ENCODE peak calls at places on chromosomes 3 and 15, in nine cellular contexts. O is caudate nucleus; G is EH; V is activated CD8-positive, alpha-beta memory T cell treated with anti-CD3 and anti-CD28 coated beads, Interleukin-2, amount 50 U/mL, for 48 hours; P is islet precursor cell; N is AG10803; L is HS-27A; H is T-cell; Q is H7. I is an unnamed sample.

GRCh38 chr3:12831582-12831866 is 9.8 kb downstream of the RPL32 start:
- DNase-seq in L (no peak), Q (no peak), P (peak; percentile 46), O (no peak), G (no peak), N (no peak), H (no peak), V (no peak), I (no peak)

GRCh38 chr3:29693863-29694262 is 413.0 kb downstream of the RBMS3 start:
- DNase-seq in V (no peak), L (peak; percentile 97), G (peak; percentile 91), Q (peak; percentile 58), P (peak; percentile 93), O (no peak), H (no peak), N (peak; percentile 99), I (no peak)

GRCh38 chr3:20622304-20622703 is 436.3 kb upstream of the SGO1 start:
- DNase-seq in O (no peak), H (no peak), Q (no peak), N (peak; percentile 98), L (peak; percentile 94), V (no peak), P (no peak), G (peak; percentile 98), I (no peak)

GRCh38 chr3:3127432-3128010 is 781 bp downstream of the TRNT1 start:
- DNase-seq in H (peak; percentile 19), P (no peak), Q (peak; percentile 11), L (peak; percentile 0), O (no peak), V (peak; percentile 72), G (peak; percentile 27), N (peak; percentile 25), I (no peak)

GRCh38 chr3:159734681-159735080 is 254.0 kb upstream of the IL12A start:
- DNase-seq in V (no peak), O (no peak), Q (no peak), H (no peak), G (peak; percentile 8), L (no peak), N (peak; percentile 42), P (no peak), I (no peak)

GRCh38 chr15:101088788-101089578 is 162.9 kb downstream of the CHSY1 start:
- DNase-seq in N (peak; percentile 45), O (peak; percentile 42), G (peak; percentile 61), V (peak; percentile 98), L (peak; percentile 12), P (peak; percentile 76), Q (peak; percentile 96), H (peak; percentile 59), I (no peak)

GRCh38 chr3:39727415-39727814 is 82.0 kb upstream of the MYRIP start:
- DNase-seq in Q (peak; percentile 8), V (no peak), G (no peak), P (peak; percentile 60), H (no peak), L (no peak), N (no peak), O (no peak), I (no peak)

GRCh38 chr3:44993471-44994205 is 17.6 kb downstream of the EXOSC7 start:
- DNase-seq in H (no peak), V (no peak), G (peak; percentile 92), O (no peak), N (peak; percentile 88), P (peak; percentile 73), Q (peak; percentile 58), L (no peak), I (no peak)

GRCh38 chr3:100457811-100458210 is 34.6 kb upstream of the TMEM45A start:
- DNase-seq in N (no peak), P (no peak), G (no peak), O (no peak), Q (no peak), V (no peak), L (no peak), H (no peak), I (no peak)

GRCh38 chr15:74958320-74958907 is 1.8 kb upstream of the RPP25 start:
- DNase-seq in Q (peak; percentile 77), O (no peak), L (no peak), G (peak; percentile 64), H (no peak), P (peak; percentile 76), N (peak; percentile 60), V (peak; percentile 59), I (no peak)

GRCh38 chr15:95132774-95133173 is 901.4 kb downstream of the MCTP2 start:
- DNase-seq in P (peak; percentile 64), N (peak; percentile 95), H (no peak), G (peak; percentile 93), V (no peak), Q (no peak), O (no peak), L (peak; percentile 94), I (no peak)

GRCh38 chr3:30779686-30780287 is 114.7 kb downstream of the GADL1 start:
- DNase-seq in V (no peak), L (peak; percentile 15), H (no peak), N (peak; percentile 9), G (peak; percentile 53), P (peak; percentile 68), O (no peak), Q (peak; percentile 13), I (no peak)

GRCh38 chr3:168864107-168865021 is 768.6 kb upstream of the GOLIM4 start:
- DNase-seq in N (no peak), V (no peak), H (no peak), G (no peak), Q (no peak), O (no peak), P (no peak), L (no peak), I (no peak)

GRCh38 chr3:142087676-142088075 is 61.7 kb downstream of the TFDP2 start:
- DNase-seq in O (no peak), Q (no peak), P (no peak), L (peak; percentile 23), N (peak; percentile 82), G (peak; percentile 92), H (no peak), V (no peak), I (no peak)

GRCh38 chr3:174949523-174949922 is 90.4 kb downstream of the NAALADL2 start:
- DNase-seq in L (peak; percentile 85), O (no peak), Q (no peak), N (peak; percentile 94), H (no peak), G (peak; percentile 99), V (no peak), P (no peak), I (no peak)

GRCh38 chr3:112856537-112856936 is 9.9 kb upstream of the CD200R1L start:
- DNase-seq in H (no peak), G (no peak), V (no peak), L (no peak), N (no peak), O (no peak), P (no peak), Q (no peak), I (no peak)

GRCh38 chr15:62306851-62307504 is 141.9 kb upstream of the C2CD4B start:
- DNase-seq in V (no peak), N (peak; percentile 82), H (no peak), G (peak; percentile 80), L (no peak), P (peak; percentile 86), Q (peak; percentile 75), O (peak; percentile 30), I (no peak)

GRCh38 chr3:115713247-115713646 is 89.9 kb downstream of the GAP43 start:
- DNase-seq in H (no peak), N (peak; percentile 73), V (no peak), G (peak; percentile 47), P (peak; percentile 56), O (no peak), L (no peak), Q (no peak), I (no peak)